ENCODE peak calls at places on chromosomes 4 and X, in six cellular contexts. U, P, R, W, M and H are unnamed samples.

GRCh38 chrX:15206306-15206705 is 63.6 kb downstream of the ASB9 start:
- DNase-seq in U (no peak), P (no peak), R (no peak), W (no peak), M (no peak), H (no peak)

GRCh38 chrX:152844256-152844655 is 13.4 kb downstream of the NSDHL start:
- DNase-seq in U (no peak), P (no peak), R (no peak), W (no peak), M (no peak), H (peak; percentile 25)

GRCh38 chr4:8817813-8818062 is 53.9 kb downstream of the HMX1 start:
- DNase-seq in U (peak; percentile 4), P (no peak), R (no peak), W (no peak), M (no peak), H (no peak)

GRCh38 chr4:38100474-38101255 is 140.5 kb downstream of the PTTG2 start:
- DNase-seq in U (no peak), P (no peak), R (no peak), W (no peak), M (no peak), H (no peak)

GRCh38 chrX:48751343-48751742 is 10.2 kb upstream of the GLOD5 start:
- DNase-seq in U (no peak), P (no peak), R (no peak), W (no peak), M (no peak), H (no peak)

GRCh38 chr4:122602277-122603142 is 18.4 kb downstream of the IL21 start:
- DNase-seq in U (no peak), P (peak; percentile 36), R (no peak), W (peak; percentile 49), M (no peak), H (peak; percentile 20)

GRCh38 chr4:141140271-141141205 is 7.3 kb upstream of the RNF150 start:
- DNase-seq in U (no peak), P (no peak), R (no peak), W (no peak), M (no peak), H (no peak)

GRCh38 chr4:57110635-57111546 is 706 bp upstream of the IGFBP7 start:
- DNase-seq in U (peak; percentile 26), P (no peak), R (no peak), W (no peak), M (no peak), H (no peak)

GRCh38 chr4:62644372-62644771 is 1444.2 kb downstream of the ADGRL3 start:
- DNase-seq in U (peak; percentile 18), P (peak; percentile 15), R (no peak), W (no peak), M (no peak), H (no peak)

DNA sequence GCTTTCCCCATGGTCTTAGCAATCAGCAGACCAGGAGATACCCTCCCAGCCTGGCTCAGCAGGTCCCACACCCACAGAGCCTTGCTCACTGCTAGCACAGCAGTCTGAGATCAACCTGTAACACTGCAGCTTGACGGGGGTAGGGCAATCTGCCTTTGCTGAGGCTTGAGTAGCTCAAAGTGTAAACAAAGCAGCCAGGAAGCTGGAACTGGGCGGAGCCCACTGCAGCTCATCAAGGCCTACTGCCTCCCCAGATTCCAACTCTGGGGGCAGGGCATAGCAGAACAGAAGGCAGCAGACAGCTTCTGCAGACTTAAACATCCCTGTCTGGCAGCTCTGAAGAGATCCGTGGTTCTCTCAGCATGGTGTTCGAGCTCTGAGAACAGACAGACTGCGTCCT is 15.0 kb upstream of the GABRA2 start:
- DNase-seq in U (peak; percentile 55), P (peak; percentile 10), R (no peak), W (no peak), M (no peak), H (no peak)
- TF ChIP-seq SP1 in U (no peak), P (no peak), R (peak; percentile 68), W (no peak), M (no peak), H (no peak)

GRCh38 chr4:187335339-187335738 is 611.7 kb upstream of the FAT1 start:
- DNase-seq in U (no peak), P (no peak), R (no peak), W (no peak), M (no peak), H (no peak)

GRCh38 chr4:187333151-187333550 is 609.5 kb upstream of the FAT1 start:
- DNase-seq in U (no peak), P (no peak), R (no peak), W (no peak), M (no peak), H (no peak)
- TF ChIP-seq ATF3 in U (no peak), P (no peak), R (no peak), W (no peak), M (no peak), H (no peak)

DNA sequence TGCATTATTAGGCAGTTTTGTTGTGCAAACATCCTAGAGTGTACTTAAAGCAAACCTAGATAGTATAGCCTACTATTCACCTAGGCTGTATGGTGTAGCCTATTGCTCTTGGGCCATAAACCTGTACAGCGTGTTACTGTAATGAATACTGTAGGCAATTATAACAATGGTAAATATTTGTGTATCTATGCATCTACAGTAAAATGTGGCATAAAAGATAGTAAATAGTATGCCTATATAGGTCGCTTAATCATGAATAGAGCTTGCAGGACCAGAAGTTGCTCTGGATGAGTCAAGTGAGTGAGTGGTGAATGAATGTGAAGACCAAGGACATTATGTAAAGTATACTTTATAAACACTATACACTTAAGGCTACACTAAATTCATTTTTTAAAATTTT is 16.6 kb downstream of the USO1 start:
- DNase-seq in U (no peak), P (no peak), R (no peak), W (no peak), M (no peak), H (no peak)
- TF ChIP-seq SP1 in U (no peak), P (no peak), R (no peak), W (no peak), M (no peak), H (no peak)

GRCh38 chrX:113804293-113804692 is 779.6 kb upstream of the HTR2C start:
- DNase-seq in U (no peak), P (no peak), R (no peak), W (no peak), M (no peak), H (no peak)
- TF ChIP-seq ATF3 in U (no peak), P (no peak), R (no peak), W (no peak), M (no peak), H (no peak)

GRCh38 chrX:7586126-7586525 is 256.8 kb upstream of the VCX start:
- DNase-seq in U (no peak), P (peak; percentile 1), R (no peak), W (no peak), M (no peak), H (no peak)
- TF ChIP-seq SP1 in U (no peak), P (no peak), R (no peak), W (no peak), M (no peak), H (no peak)

GRCh38 chrX:42740456-42740855 is 37.5 kb downstream of the PPP1R2C start:
- DNase-seq in U (no peak), P (no peak), R (no peak), W (no peak), M (no peak), H (no peak)
- TF ChIP-seq ATF3 in U (no peak), P (no peak), R (no peak), W (no peak), M (no peak), H (no peak)